ENCODE peak calls at places on chromosomes 5 and 9, in seven cellular contexts. D, E, M, L, P, X and Z are unnamed samples.

GRCh38 chr9:96519726-96520125 is 69.8 kb downstream of the HABP4 start:
- DNase-seq in D (no peak), E (no peak), M (no peak), L (no peak), P (no peak), X (no peak), Z (no peak)

GRCh38 chr9:119280740-119281485 is 88.3 kb downstream of the BRINP1 start:
- DNase-seq in D (no peak), E (no peak), M (no peak), L (no peak), P (no peak), X (no peak), Z (no peak)

GRCh38 chr9:83198336-83198735 is 135.4 kb upstream of the RASEF start:
- DNase-seq in D (no peak), E (no peak), M (no peak), L (no peak), P (peak; percentile 85), X (no peak), Z (no peak)

GRCh38 chr5:179326176-179326997 is 18.9 kb downstream of the ADAMTS2 start:
- DNase-seq in D (no peak), E (no peak), M (peak; percentile 87), L (no peak), P (peak; percentile 39), X (no peak), Z (no peak)

GRCh38 chr9:14532716-14533115 is 160.5 kb downstream of the ZDHHC21 start:
- DNase-seq in D (no peak), E (no peak), M (no peak), L (no peak), P (no peak), X (no peak), Z (no peak)

GRCh38 chr5:95446560-95447221 is 55.5 kb downstream of the FAM81B start:
- DNase-seq in D (peak; percentile 19), E (no peak), M (no peak), L (no peak), P (no peak), X (no peak), Z (no peak)

GRCh38 chr9:96460877-96461276 is 10.9 kb downstream of the HABP4 start:
- DNase-seq in D (no peak), E (no peak), M (no peak), L (no peak), P (no peak), X (no peak), Z (no peak)

GRCh38 chr9:16060457-16061129 is 507.8 kb downstream of the CCDC171 start:
- DNase-seq in D (no peak), E (no peak), M (no peak), L (no peak), P (no peak), X (no peak), Z (no peak)